ENCODE peak calls at places on chromosomes 12 and 14, in four cellular contexts. Q is NCI-H2171 treated with DMSO at 0.1 percent for 48 hours, Z is GM19239, R is Right ventricle myocardium inferior. D is an unnamed sample.

GRCh38 chr12:6927379-6927991 is at the start of gene ATN1:
- DNase-seq in Q (peak; percentile 96), Z (no peak), R (peak; percentile 90), D (peak; percentile 97)

GRCh38 chr14:65824285-65824977 is 411.9 kb downstream of the FUT8 start:
- DNase-seq in Q (peak; percentile 85), Z (peak; percentile 64), R (no peak), D (peak; percentile 83)

GRCh38 chr14:67569011-67569650 is 30.9 kb downstream of the PIGH start:
- DNase-seq in Q (peak; percentile 38), Z (no peak), R (no peak), D (peak; percentile 23)

GRCh38 chr12:117567644-117568043 is 206.2 kb upstream of the NOS1 start:
- DNase-seq in Q (peak; percentile 19), Z (no peak), R (no peak), D (no peak)

GRCh38 chr12:121530600-121531355 is 50.0 kb downstream of the KDM2B start:
- DNase-seq in Q (no peak), Z (peak; percentile 50), R (peak; percentile 90), D (peak; percentile 63)

GRCh38 chr12:54004841-54005530 is 3.8 kb upstream of the HOXC8 start:
- DNase-seq in Q (no peak), Z (no peak), R (peak; percentile 58), D (peak; percentile 76)

GRCh38 chr14:92942576-92942975 is 19.6 kb downstream of the CHGA start:
- DNase-seq in Q (no peak), Z (no peak), R (no peak), D (no peak)

GRCh38 chr12:120055231-120055630 is 61.3 kb downstream of the RAB35 start:
- DNase-seq in Q (no peak), Z (no peak), R (no peak), D (no peak)

GRCh38 chr14:51879170-51879569 is 18.8 kb downstream of the GNG2 start:
- DNase-seq in Q (no peak), Z (no peak), R (no peak), D (no peak)

GRCh38 chr12:44294649-44295048 is 458.8 kb downstream of the TMEM117 start:
- DNase-seq in Q (no peak), Z (no peak), R (no peak), D (no peak)

GRCh38 chr12:105968025-105968424 is 170.7 kb downstream of the NUAK1 start:
- DNase-seq in Q (no peak), Z (no peak), R (no peak), D (no peak)

D was measured in GM23338.